ENCODE peak calls at places on chromosomes 6 and 20, in six cellular contexts. One of them, this sample, is unnamed.

GRCh38 chr6:2938004-2938631 is 33.2 kb downstream of the SERPINB6 start:
- DNase-seq in Daoy: no peak
- DNase-seq in HCEC 1CT: no peak
- DNase-seq in right lobe of liver: no peak
- DNase-seq in T follicular helper cell: no peak
- DNase-seq in RCC 7860: no peak
- DNase-seq in this sample: no peak

GRCh38 chr20:51327251-51327841 is 215.2 kb downstream of the NFATC2 start:
- DNase-seq in Daoy: peak
- DNase-seq in HCEC 1CT: peak
- DNase-seq in right lobe of liver: no peak
- DNase-seq in T follicular helper cell: no peak
- DNase-seq in RCC 7860: peak
- DNase-seq in this sample: no peak

GRCh38 chr20:61531553-61532345 is 279.7 kb downstream of the CDH4 start:
- DNase-seq in Daoy: peak
- DNase-seq in HCEC 1CT: peak
- DNase-seq in right lobe of liver: peak
- DNase-seq in T follicular helper cell: no peak
- DNase-seq in RCC 7860: no peak
- DNase-seq in this sample: no peak

GRCh38 chr20:50038574-50038991 is 55.8 kb downstream of the SNAI1 start:
- DNase-seq in Daoy: no peak
- DNase-seq in HCEC 1CT: no peak
- DNase-seq in right lobe of liver: no peak
- DNase-seq in T follicular helper cell: no peak
- DNase-seq in RCC 7860: no peak
- DNase-seq in this sample: no peak

GRCh38 chr6:31727717-31728671 is 1.1 kb downstream of the DDAH2 start:
- DNase-seq in Daoy: no peak
- DNase-seq in HCEC 1CT: no peak
- DNase-seq in right lobe of liver: no peak
- DNase-seq in T follicular helper cell: no peak
- DNase-seq in RCC 7860: no peak
- DNase-seq in this sample: no peak

GRCh38 chr20:35004749-35005462 is 49.2 kb downstream of the MYH7B start:
- DNase-seq in Daoy: no peak
- DNase-seq in HCEC 1CT: no peak
- DNase-seq in right lobe of liver: peak
- DNase-seq in T follicular helper cell: no peak
- DNase-seq in RCC 7860: no peak
- DNase-seq in this sample: no peak

GRCh38 chr6:47000842-47001241 is 41.3 kb downstream of the ADGRF1 start:
- DNase-seq in Daoy: no peak
- DNase-seq in HCEC 1CT: no peak
- DNase-seq in right lobe of liver: no peak
- DNase-seq in T follicular helper cell: no peak
- DNase-seq in RCC 7860: no peak
- DNase-seq in this sample: no peak

GRCh38 chr6:31114970-31115849 is 610 bp downstream of the PSORS1C1 start:
- DNase-seq in Daoy: peak
- DNase-seq in HCEC 1CT: peak
- DNase-seq in right lobe of liver: no peak
- DNase-seq in T follicular helper cell: no peak
- DNase-seq in RCC 7860: no peak
- DNase-seq in this sample: peak

GRCh38 chr6:139369568-139370046 is 4.8 kb downstream of the CITED2 start:
- DNase-seq in Daoy: no peak
- DNase-seq in HCEC 1CT: peak
- DNase-seq in right lobe of liver: no peak
- DNase-seq in T follicular helper cell: no peak
- DNase-seq in RCC 7860: peak
- DNase-seq in this sample: peak

GRCh38 chr6:71473908-71474307 is 185.3 kb downstream of the OGFRL1 start:
- DNase-seq in Daoy: peak
- DNase-seq in HCEC 1CT: peak
- DNase-seq in right lobe of liver: no peak
- DNase-seq in T follicular helper cell: no peak
- DNase-seq in RCC 7860: peak
- DNase-seq in this sample: peak

GRCh38 chr6:156658596-156659316 is 118.4 kb upstream of the ARID1B start:
- DNase-seq in Daoy: peak
- DNase-seq in HCEC 1CT: no peak
- DNase-seq in right lobe of liver: no peak
- DNase-seq in T follicular helper cell: no peak
- DNase-seq in RCC 7860: no peak
- DNase-seq in this sample: no peak

GRCh38 chr6:136520520-136520919 is 29.7 kb downstream of the MAP7 start:
- DNase-seq in Daoy: no peak
- DNase-seq in HCEC 1CT: no peak
- DNase-seq in right lobe of liver: no peak
- DNase-seq in T follicular helper cell: no peak
- DNase-seq in RCC 7860: no peak
- DNase-seq in this sample: no peak

GRCh38 chr6:1610497-1611321 is 994 bp downstream of the FOXC1 start:
- DNase-seq in Daoy: peak
- DNase-seq in HCEC 1CT: no peak
- DNase-seq in right lobe of liver: no peak
- DNase-seq in T follicular helper cell: no peak
- DNase-seq in RCC 7860: no peak
- DNase-seq in this sample: no peak

GRCh38 chr6:95545691-95546090 is 31.6 kb upstream of the MANEA start:
- DNase-seq in Daoy: no peak
- DNase-seq in HCEC 1CT: no peak
- DNase-seq in right lobe of liver: no peak
- DNase-seq in T follicular helper cell: no peak
- DNase-seq in RCC 7860: no peak
- DNase-seq in this sample: no peak

GRCh38 chr6:524803-525202 is 132.1 kb downstream of the HUS1B start:
- DNase-seq in Daoy: no peak
- DNase-seq in HCEC 1CT: no peak
- DNase-seq in right lobe of liver: no peak
- DNase-seq in T follicular helper cell: no peak
- DNase-seq in RCC 7860: no peak
- DNase-seq in this sample: no peak

This sample was measured in epithelial cell of proximal tubule.